ENCODE peak calls at places on chromosomes 7 and 10, in eight cellular contexts. One of them, this sample, is unnamed.

GRCh38 chr10:97537186-97537869 is 35.3 kb upstream of the ANKRD2 start:
- DNase-seq in endothelial cell of umbilical vein: no peak
- DNase-seq in H1: no peak
- DNase-seq in MM.1S: no peak
- DNase-seq in astrocyte: no peak
- DNase-seq in GM23248: no peak
- DNase-seq in fibroblast of lung: no peak
- DNase-seq in hepatocyte: no peak
- DNase-seq in this sample: no peak

GRCh38 chr10:3009341-3009740 is 58.0 kb upstream of the PFKP start:
- DNase-seq in endothelial cell of umbilical vein: no peak
- DNase-seq in H1: no peak
- DNase-seq in MM.1S: no peak
- DNase-seq in astrocyte: no peak
- DNase-seq in GM23248: no peak
- DNase-seq in fibroblast of lung: no peak
- DNase-seq in hepatocyte: no peak
- DNase-seq in this sample: no peak

GRCh38 chr7:39703143-39703542 is 79.8 kb downstream of the RALA start:
- DNase-seq in endothelial cell of umbilical vein: no peak
- DNase-seq in H1: no peak
- DNase-seq in MM.1S: no peak
- DNase-seq in astrocyte: peak; percentile 2
- DNase-seq in GM23248: peak; percentile 50
- DNase-seq in fibroblast of lung: no peak
- DNase-seq in hepatocyte: no peak
- DNase-seq in this sample: no peak

GRCh38 chr10:29948971-29949370 is 110.4 kb downstream of the JCAD start:
- DNase-seq in endothelial cell of umbilical vein: no peak
- DNase-seq in H1: no peak
- DNase-seq in MM.1S: peak; percentile 78
- DNase-seq in astrocyte: no peak
- DNase-seq in GM23248: peak; percentile 67
- DNase-seq in fibroblast of lung: no peak
- DNase-seq in hepatocyte: no peak
- DNase-seq in this sample: peak; percentile 96

GRCh38 chr10:95201736-95202135 is 7.7 kb downstream of the ACSM6 start:
- DNase-seq in endothelial cell of umbilical vein: no peak
- DNase-seq in H1: no peak
- DNase-seq in MM.1S: no peak
- DNase-seq in astrocyte: peak; percentile 38
- DNase-seq in GM23248: peak; percentile 74
- DNase-seq in fibroblast of lung: peak; percentile 34
- DNase-seq in hepatocyte: no peak
- DNase-seq in this sample: peak; percentile 89

GRCh38 chr7:50728184-50728583 is 54.5 kb downstream of the GRB10 start:
- DNase-seq in endothelial cell of umbilical vein: no peak
- DNase-seq in H1: no peak
- DNase-seq in MM.1S: no peak
- DNase-seq in astrocyte: peak; percentile 69
- DNase-seq in GM23248: peak; percentile 80
- DNase-seq in fibroblast of lung: peak; percentile 49
- DNase-seq in hepatocyte: no peak
- DNase-seq in this sample: no peak

GRCh38 chr10:4474829-4475228 is 351.2 kb upstream of the AKR1E2 start:
- DNase-seq in endothelial cell of umbilical vein: peak; percentile 18
- DNase-seq in H1: no peak
- DNase-seq in MM.1S: no peak
- DNase-seq in astrocyte: peak; percentile 4
- DNase-seq in GM23248: no peak
- DNase-seq in fibroblast of lung: no peak
- DNase-seq in hepatocyte: no peak
- DNase-seq in this sample: peak; percentile 52

GRCh38 chr10:94328613-94329012 is 34.1 kb downstream of the NOC3L start:
- DNase-seq in endothelial cell of umbilical vein: no peak
- DNase-seq in H1: no peak
- DNase-seq in MM.1S: no peak
- DNase-seq in astrocyte: no peak
- DNase-seq in GM23248: no peak
- DNase-seq in fibroblast of lung: no peak
- DNase-seq in hepatocyte: no peak
- DNase-seq in this sample: no peak

GRCh38 chr7:55130554-55131198 is 111.9 kb downstream of the EGFR start:
- DNase-seq in endothelial cell of umbilical vein: no peak
- DNase-seq in H1: no peak
- DNase-seq in MM.1S: no peak
- DNase-seq in astrocyte: peak; percentile 92
- DNase-seq in GM23248: peak; percentile 77
- DNase-seq in fibroblast of lung: peak; percentile 92
- DNase-seq in hepatocyte: no peak
- DNase-seq in this sample: peak; percentile 68

GRCh38 chr7:142104550-142105527 is 6.7 kb upstream of the MGAM2 start:
- DNase-seq in endothelial cell of umbilical vein: no peak
- DNase-seq in H1: no peak
- DNase-seq in MM.1S: peak; percentile 9
- DNase-seq in astrocyte: no peak
- DNase-seq in GM23248: peak; percentile 45
- DNase-seq in fibroblast of lung: no peak
- DNase-seq in hepatocyte: peak; percentile 45
- DNase-seq in this sample: peak; percentile 56

GRCh38 chr10:59279476-59279875 is 82.9 kb downstream of the FAM13C start:
- DNase-seq in endothelial cell of umbilical vein: no peak
- DNase-seq in H1: no peak
- DNase-seq in MM.1S: no peak
- DNase-seq in astrocyte: peak; percentile 6
- DNase-seq in GM23248: no peak
- DNase-seq in fibroblast of lung: no peak
- DNase-seq in hepatocyte: no peak
- DNase-seq in this sample: no peak

GRCh38 chr7:18693401-18693800 is 197.9 kb downstream of the HDAC9 start:
- DNase-seq in endothelial cell of umbilical vein: peak; percentile 64
- DNase-seq in H1: no peak
- DNase-seq in MM.1S: no peak
- DNase-seq in astrocyte: peak; percentile 64
- DNase-seq in GM23248: peak; percentile 92
- DNase-seq in fibroblast of lung: peak; percentile 92
- DNase-seq in hepatocyte: peak; percentile 74
- DNase-seq in this sample: peak; percentile 56

GRCh38 chr10:110212119-110213006 is 5.0 kb downstream of the MXI1 start:
- DNase-seq in endothelial cell of umbilical vein: no peak
- DNase-seq in H1: peak; percentile 40
- DNase-seq in MM.1S: peak; percentile 72
- DNase-seq in astrocyte: no peak
- DNase-seq in GM23248: peak; percentile 33
- DNase-seq in fibroblast of lung: no peak
- DNase-seq in hepatocyte: peak; percentile 22
- DNase-seq in this sample: no peak

GRCh38 chr7:30260246-30260768 is 24.1 kb upstream of the ZNRF2 start:
- DNase-seq in endothelial cell of umbilical vein: no peak
- DNase-seq in H1: no peak
- DNase-seq in MM.1S: no peak
- DNase-seq in astrocyte: no peak
- DNase-seq in GM23248: no peak
- DNase-seq in fibroblast of lung: no peak
- DNase-seq in hepatocyte: no peak
- DNase-seq in this sample: no peak

GRCh38 chr7:133529861-133530260 is 277.0 kb downstream of the EXOC4 start:
- DNase-seq in endothelial cell of umbilical vein: no peak
- DNase-seq in H1: no peak
- DNase-seq in MM.1S: no peak
- DNase-seq in astrocyte: no peak
- DNase-seq in GM23248: no peak
- DNase-seq in fibroblast of lung: no peak
- DNase-seq in hepatocyte: no peak
- DNase-seq in this sample: no peak

GRCh38 chr10:79476645-79477044 is 31.2 kb upstream of the ZCCHC24 start:
- DNase-seq in endothelial cell of umbilical vein: no peak
- DNase-seq in H1: no peak
- DNase-seq in MM.1S: no peak
- DNase-seq in astrocyte: no peak
- DNase-seq in GM23248: no peak
- DNase-seq in fibroblast of lung: no peak
- DNase-seq in hepatocyte: no peak
- DNase-seq in this sample: no peak

GRCh38 chr7:42091461-42092229 is 145.4 kb downstream of the GLI3 start:
- DNase-seq in endothelial cell of umbilical vein: peak; percentile 51
- DNase-seq in H1: peak; percentile 65
- DNase-seq in MM.1S: no peak
- DNase-seq in astrocyte: no peak
- DNase-seq in GM23248: no peak
- DNase-seq in fibroblast of lung: peak; percentile 47
- DNase-seq in hepatocyte: peak; percentile 66
- DNase-seq in this sample: peak; percentile 34

GRCh38 chr10:129778571-129778970 is 185.5 kb downstream of the EBF3 start:
- DNase-seq in endothelial cell of umbilical vein: no peak
- DNase-seq in H1: no peak
- DNase-seq in MM.1S: no peak
- DNase-seq in astrocyte: no peak
- DNase-seq in GM23248: no peak
- DNase-seq in fibroblast of lung: no peak
- DNase-seq in hepatocyte: no peak
- DNase-seq in this sample: no peak

GRCh38 chr10:89478739-89479116 is 56.7 kb downstream of the SLC16A12 start:
- DNase-seq in endothelial cell of umbilical vein: no peak
- DNase-seq in H1: no peak
- DNase-seq in MM.1S: no peak
- DNase-seq in astrocyte: peak; percentile 87
- DNase-seq in GM23248: peak; percentile 81
- DNase-seq in fibroblast of lung: peak; percentile 64
- DNase-seq in hepatocyte: no peak
- DNase-seq in this sample: no peak

DNA sequence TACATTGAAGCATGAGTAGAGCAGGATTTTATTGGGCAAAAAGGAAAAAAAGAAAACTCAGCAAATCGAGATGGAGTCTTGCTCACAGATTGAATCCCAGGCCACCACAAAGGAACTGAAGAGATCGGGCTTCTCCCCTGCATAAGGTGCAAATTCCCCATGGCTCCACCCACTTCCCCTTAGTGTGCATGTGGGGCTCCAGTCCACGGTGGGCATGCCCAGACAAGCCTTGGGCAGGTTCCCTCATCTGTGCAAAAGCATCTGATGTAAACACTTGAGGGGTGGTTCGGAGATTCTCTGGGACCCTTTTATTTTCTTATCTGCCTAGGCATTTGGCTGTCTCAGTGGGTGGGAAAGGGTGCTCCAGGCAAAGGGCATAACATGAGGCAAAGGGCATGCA is 150.7 kb downstream of the CFTR start:
- DNase-seq in endothelial cell of umbilical vein: no peak
- DNase-seq in H1: no peak
- DNase-seq in MM.1S: no peak
- DNase-seq in astrocyte: no peak
- DNase-seq in GM23248: no peak
- DNase-seq in fibroblast of lung: peak; percentile 3
- DNase-seq in hepatocyte: no peak
- DNase-seq in this sample: peak; percentile 13
- H3K4me2 ChIP-seq in endothelial cell of umbilical vein: no peak overlapping the region
- H3K4me2 ChIP-seq in H1: no peak overlapping the region
- H3K4me2 ChIP-seq in MM.1S: no peak overlapping the region
- H3K4me2 ChIP-seq in astrocyte: no peak overlapping the region
- H3K4me2 ChIP-seq in GM23248: no peak overlapping the region
- H3K4me2 ChIP-seq in fibroblast of lung: no peak overlapping the region
- H3K4me2 ChIP-seq in hepatocyte: no peak overlapping the region
- H3K4me2 ChIP-seq in this sample: no peak overlapping the region

GRCh38 chr10:120979435-120980315 is 128.5 kb downstream of the WDR11 start:
- DNase-seq in endothelial cell of umbilical vein: peak; percentile 11
- DNase-seq in H1: peak; percentile 74
- DNase-seq in MM.1S: peak; percentile 10
- DNase-seq in astrocyte: no peak
- DNase-seq in GM23248: peak; percentile 10
- DNase-seq in fibroblast of lung: no peak
- DNase-seq in hepatocyte: peak; percentile 91
- DNase-seq in this sample: peak; percentile 35
- TF ChIP-seq EZH2 in endothelial cell of umbilical vein: peak; percentile 53
- TF ChIP-seq EZH2 in H1: no peak
- TF ChIP-seq EZH2 in MM.1S: no peak
- TF ChIP-seq EZH2 in astrocyte: peak; percentile 46
- TF ChIP-seq EZH2 in GM23248: peak; percentile 4
- TF ChIP-seq EZH2 in fibroblast of lung: peak; percentile 39
- TF ChIP-seq EZH2 in hepatocyte: no peak
- TF ChIP-seq EZH2 in this sample: no peak

DNA sequence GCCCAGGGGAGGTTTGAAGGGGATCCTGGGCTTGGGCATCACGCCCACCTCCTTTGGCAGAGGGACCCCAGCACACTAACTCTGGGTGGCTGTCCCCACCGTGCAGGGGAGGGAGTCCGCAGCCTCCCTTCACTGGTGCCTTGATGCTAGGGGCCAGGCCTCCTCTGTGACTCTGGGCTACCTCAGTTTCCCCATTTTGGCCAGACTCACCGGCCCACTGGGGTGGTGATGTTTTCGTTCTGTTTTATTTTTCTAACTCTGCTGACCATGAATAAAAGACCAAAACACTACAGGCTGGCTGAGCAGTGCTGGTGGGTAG is 507 bp upstream of the TRIP6 start:
- DNase-seq in endothelial cell of umbilical vein: no peak
- DNase-seq in H1: peak; percentile 60
- DNase-seq in MM.1S: no peak
- DNase-seq in astrocyte: no peak
- DNase-seq in GM23248: no peak
- DNase-seq in fibroblast of lung: no peak
- DNase-seq in hepatocyte: no peak
- DNase-seq in this sample: no peak
- H3K4me3 ChIP-seq in endothelial cell of umbilical vein: peak overlapping the region; percentile 87
- H3K4me3 ChIP-seq in H1: peak overlapping the region; percentile 93
- H3K4me3 ChIP-seq in MM.1S: peak overlapping the region; percentile 29
- H3K4me3 ChIP-seq in astrocyte: peak overlapping the region; percentile 85
- H3K4me3 ChIP-seq in GM23248: peak overlapping the region; percentile 100
- H3K4me3 ChIP-seq in fibroblast of lung: no peak overlapping the region
- H3K4me3 ChIP-seq in hepatocyte: peak overlapping the region; percentile 14
- H3K4me3 ChIP-seq in this sample: peak overlapping the region; percentile 96

GRCh38 chr10:24448351-24449009 is 239.5 kb downstream of the KIAA1217 start:
- DNase-seq in endothelial cell of umbilical vein: peak; percentile 17
- DNase-seq in H1: no peak
- DNase-seq in MM.1S: no peak
- DNase-seq in astrocyte: peak; percentile 53
- DNase-seq in GM23248: peak; percentile 82
- DNase-seq in fibroblast of lung: peak; percentile 26
- DNase-seq in hepatocyte: no peak
- DNase-seq in this sample: peak; percentile 36

GRCh38 chr10:24451325-24451820 is 242.4 kb downstream of the KIAA1217 start:
- DNase-seq in endothelial cell of umbilical vein: no peak
- DNase-seq in H1: no peak
- DNase-seq in MM.1S: peak; percentile 60
- DNase-seq in astrocyte: no peak
- DNase-seq in GM23248: no peak
- DNase-seq in fibroblast of lung: no peak
- DNase-seq in hepatocyte: no peak
- DNase-seq in this sample: no peak

GRCh38 chr10:24449334-24449740 is 240.4 kb downstream of the KIAA1217 start:
- DNase-seq in endothelial cell of umbilical vein: peak; percentile 43
- DNase-seq in H1: no peak
- DNase-seq in MM.1S: peak; percentile 58
- DNase-seq in astrocyte: peak; percentile 53
- DNase-seq in GM23248: peak; percentile 58
- DNase-seq in fibroblast of lung: peak; percentile 75
- DNase-seq in hepatocyte: no peak
- DNase-seq in this sample: peak; percentile 35

GRCh38 chr10:24452030-24452429 is 243.1 kb downstream of the KIAA1217 start:
- DNase-seq in endothelial cell of umbilical vein: no peak
- DNase-seq in H1: no peak
- DNase-seq in MM.1S: peak; percentile 16
- DNase-seq in astrocyte: no peak
- DNase-seq in GM23248: no peak
- DNase-seq in fibroblast of lung: no peak
- DNase-seq in hepatocyte: no peak
- DNase-seq in this sample: no peak

GRCh38 chr10:24449769-24450310 is 240.9 kb downstream of the KIAA1217 start:
- DNase-seq in endothelial cell of umbilical vein: no peak
- DNase-seq in H1: no peak
- DNase-seq in MM.1S: no peak
- DNase-seq in astrocyte: no peak
- DNase-seq in GM23248: no peak
- DNase-seq in fibroblast of lung: no peak
- DNase-seq in hepatocyte: no peak
- DNase-seq in this sample: no peak
- H3K4me2 ChIP-seq in endothelial cell of umbilical vein: peak overlapping the region; percentile 57
- H3K4me2 ChIP-seq in H1: no peak overlapping the region
- H3K4me2 ChIP-seq in MM.1S: peak overlapping the region; percentile 96
- H3K4me2 ChIP-seq in astrocyte: peak overlapping the region; percentile 69
- H3K4me2 ChIP-seq in GM23248: peak overlapping the region; percentile 55
- H3K4me2 ChIP-seq in fibroblast of lung: peak overlapping the region; percentile 66
- H3K4me2 ChIP-seq in hepatocyte: peak overlapping the region; percentile 38
- H3K4me2 ChIP-seq in this sample: peak overlapping the region; percentile 62